ENCODE peak calls at places on chromosome 14, in six cellular contexts. One of them, this sample, is unnamed.
A peak's percentile ranks its signal among the peaks of the same experiment; 100 is the strongest.

GRCh38 chr14:49950275-49951250 is 57.7 kb downstream of the ARF6 start:
- DNase-seq in bronchial epithelial cell: peak; percentile 98
- DNase-seq in choroid plexus epithelial cell: no peak
- DNase-seq in neural progenitor cell: no peak
- DNase-seq in AG04449: no peak
- DNase-seq in NB4: no peak
- DNase-seq in this sample: no peak

GRCh38 chr14:99389171-99389826 is 91.4 kb downstream of the SETD3 start:
- DNase-seq in NB4: peak; percentile 42
- DNase-seq in choroid plexus epithelial cell: peak; percentile 30
- DNase-seq in neural progenitor cell: peak; percentile 80
- DNase-seq in bronchial epithelial cell: peak; percentile 6
- DNase-seq in AG04449: no peak
- DNase-seq in this sample: no peak

GRCh38 chr14:35416108-35416750 is 11.7 kb upstream of the NFKBIA start:
- DNase-seq in choroid plexus epithelial cell: peak; percentile 16
- DNase-seq in NB4: no peak
- DNase-seq in bronchial epithelial cell: no peak
- DNase-seq in AG04449: no peak
- DNase-seq in neural progenitor cell: no peak
- DNase-seq in this sample: no peak

GRCh38 chr14:33188880-33189279 is 250.2 kb downstream of the NPAS3 start:
- DNase-seq in choroid plexus epithelial cell: no peak
- DNase-seq in neural progenitor cell: no peak
- DNase-seq in bronchial epithelial cell: no peak
- DNase-seq in AG04449: no peak
- DNase-seq in NB4: no peak
- DNase-seq in this sample: no peak

GRCh38 chr14:95143813-95144620 is 13.3 kb downstream of the DICER1 start:
- DNase-seq in bronchial epithelial cell: no peak
- DNase-seq in AG04449: no peak
- DNase-seq in NB4: peak; percentile 34
- DNase-seq in choroid plexus epithelial cell: peak; percentile 57
- DNase-seq in neural progenitor cell: no peak
- DNase-seq in this sample: no peak

GRCh38 chr14:105474478-105475268 is at the start of gene CRIP2:
- DNase-seq in neural progenitor cell: peak; percentile 81
- DNase-seq in bronchial epithelial cell: no peak
- DNase-seq in NB4: no peak
- DNase-seq in AG04449: no peak
- DNase-seq in choroid plexus epithelial cell: no peak
- DNase-seq in this sample: no peak

GRCh38 chr14:70130498-70130897 is 58.3 kb downstream of the SLC8A3 start:
- DNase-seq in NB4: no peak
- DNase-seq in bronchial epithelial cell: no peak
- DNase-seq in neural progenitor cell: no peak
- DNase-seq in choroid plexus epithelial cell: no peak
- DNase-seq in AG04449: no peak
- DNase-seq in this sample: no peak

GRCh38 chr14:32509632-32510187 is 180.6 kb downstream of the AKAP6 start:
- DNase-seq in neural progenitor cell: peak; percentile 9
- DNase-seq in choroid plexus epithelial cell: peak; percentile 100
- DNase-seq in NB4: no peak
- DNase-seq in AG04449: peak; percentile 99
- DNase-seq in bronchial epithelial cell: peak; percentile 93
- DNase-seq in this sample: peak; percentile 97

GRCh38 chr14:82075566-82075965 is 541.9 kb upstream of the SEL1L start:
- DNase-seq in bronchial epithelial cell: peak; percentile 13
- DNase-seq in neural progenitor cell: peak; percentile 89
- DNase-seq in choroid plexus epithelial cell: peak; percentile 3
- DNase-seq in NB4: peak; percentile 44
- DNase-seq in AG04449: no peak
- DNase-seq in this sample: no peak

GRCh38 chr14:65813760-65814387 is 401.3 kb downstream of the FUT8 start:
- DNase-seq in neural progenitor cell: peak; percentile 42
- DNase-seq in NB4: no peak
- DNase-seq in bronchial epithelial cell: no peak
- DNase-seq in AG04449: no peak
- DNase-seq in choroid plexus epithelial cell: no peak
- DNase-seq in this sample: no peak

GRCh38 chr14:34199585-34199984 is 248.7 kb upstream of the EGLN3 start:
- DNase-seq in AG04449: peak; percentile 7
- DNase-seq in choroid plexus epithelial cell: peak; percentile 56
- DNase-seq in bronchial epithelial cell: peak; percentile 67
- DNase-seq in neural progenitor cell: no peak
- DNase-seq in NB4: no peak
- DNase-seq in this sample: peak; percentile 79

GRCh38 chr14:59140441-59140840 is 48.0 kb upstream of the DAAM1 start:
- DNase-seq in AG04449: no peak
- DNase-seq in NB4: no peak
- DNase-seq in choroid plexus epithelial cell: no peak
- DNase-seq in neural progenitor cell: no peak
- DNase-seq in bronchial epithelial cell: no peak
- DNase-seq in this sample: no peak

GRCh38 chr14:96676161-96676560 is 121.0 kb upstream of the VRK1 start:
- DNase-seq in bronchial epithelial cell: peak; percentile 50
- DNase-seq in AG04449: no peak
- DNase-seq in choroid plexus epithelial cell: peak; percentile 15
- DNase-seq in neural progenitor cell: no peak
- DNase-seq in NB4: no peak
- DNase-seq in this sample: no peak

DNA sequence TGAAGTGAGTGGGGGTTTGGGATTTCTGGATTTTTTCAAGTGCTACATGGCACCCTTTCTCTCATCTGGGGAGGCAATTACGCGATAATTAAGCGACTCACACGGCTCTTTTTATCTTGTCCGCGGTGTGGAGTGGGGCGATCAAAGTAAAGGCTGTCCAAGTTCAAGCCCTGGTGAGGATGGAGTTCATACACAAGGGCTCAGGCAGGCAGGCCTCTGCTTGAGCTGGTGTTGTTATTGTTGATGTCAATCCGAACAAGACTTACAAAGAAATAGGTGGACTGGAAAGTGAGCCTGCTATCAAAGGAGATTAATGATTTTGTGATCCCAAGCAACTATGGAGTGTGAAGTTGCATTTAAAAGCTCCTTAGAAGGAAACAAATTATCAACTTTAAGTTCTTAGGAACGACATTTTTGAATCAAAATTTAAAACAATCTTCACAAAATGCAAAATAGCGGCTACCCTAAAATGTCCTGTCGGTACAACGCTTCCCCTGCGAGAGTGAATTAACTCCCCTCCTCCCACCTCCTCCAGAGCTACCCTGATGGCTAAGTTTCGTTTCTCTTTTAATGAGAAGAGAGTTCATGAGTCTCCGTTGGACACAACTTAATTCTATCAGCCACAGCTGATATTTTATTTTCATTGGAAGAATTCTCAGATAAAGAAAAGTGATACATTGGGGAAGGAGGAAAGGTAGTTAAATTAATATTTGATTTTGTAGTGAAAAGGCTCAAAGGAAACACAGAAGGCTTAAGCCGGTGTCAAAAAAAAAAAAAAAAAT is 5.9 kb downstream of the FOXA1 start:
- DNase-seq in NB4: no peak
- DNase-seq in neural progenitor cell: peak; percentile 32
- DNase-seq in choroid plexus epithelial cell: no peak
- DNase-seq in AG04449: no peak
- DNase-seq in bronchial epithelial cell: peak; percentile 63
- DNase-seq in this sample: no peak
- H3K4me3 ChIP-seq in NB4: no peak overlapping the region
- H3K4me3 ChIP-seq in neural progenitor cell: no peak overlapping the region
- H3K4me3 ChIP-seq in choroid plexus epithelial cell: no peak overlapping the region
- H3K4me3 ChIP-seq in AG04449: no peak overlapping the region
- H3K4me3 ChIP-seq in bronchial epithelial cell: peak overlapping the region; percentile 49
- H3K4me3 ChIP-seq in this sample: no peak overlapping the region

GRCh38 chr14:89308232-89308959 is 108.6 kb downstream of the FOXN3 start:
- DNase-seq in bronchial epithelial cell: no peak
- DNase-seq in AG04449: no peak
- DNase-seq in neural progenitor cell: no peak
- DNase-seq in choroid plexus epithelial cell: peak; percentile 18
- DNase-seq in NB4: peak; percentile 49
- DNase-seq in this sample: no peak

GRCh38 chr14:89309670-89310177 is 107.3 kb downstream of the FOXN3 start:
- DNase-seq in neural progenitor cell: no peak
- DNase-seq in bronchial epithelial cell: no peak
- DNase-seq in NB4: no peak
- DNase-seq in AG04449: no peak
- DNase-seq in choroid plexus epithelial cell: no peak
- DNase-seq in this sample: no peak

GRCh38 chr14:89310211-89310610 is 106.8 kb downstream of the FOXN3 start:
- DNase-seq in choroid plexus epithelial cell: no peak
- DNase-seq in NB4: no peak
- DNase-seq in AG04449: no peak
- DNase-seq in neural progenitor cell: no peak
- DNase-seq in bronchial epithelial cell: no peak
- DNase-seq in this sample: no peak

GRCh38 chr14:89304972-89305703 is 111.9 kb downstream of the FOXN3 start:
- DNase-seq in neural progenitor cell: peak; percentile 14
- DNase-seq in NB4: peak; percentile 30
- DNase-seq in choroid plexus epithelial cell: peak; percentile 75
- DNase-seq in AG04449: no peak
- DNase-seq in bronchial epithelial cell: peak; percentile 58
- DNase-seq in this sample: no peak

GRCh38 chr14:89307409-89307808 is 109.6 kb downstream of the FOXN3 start:
- DNase-seq in neural progenitor cell: no peak
- DNase-seq in choroid plexus epithelial cell: no peak
- DNase-seq in NB4: no peak
- DNase-seq in bronchial epithelial cell: no peak
- DNase-seq in AG04449: no peak
- DNase-seq in this sample: no peak
- H3K4me3 ChIP-seq in neural progenitor cell: no peak overlapping the region
- H3K4me3 ChIP-seq in choroid plexus epithelial cell: no peak overlapping the region
- H3K4me3 ChIP-seq in NB4: no peak overlapping the region
- H3K4me3 ChIP-seq in bronchial epithelial cell: no peak overlapping the region
- H3K4me3 ChIP-seq in AG04449: no peak overlapping the region
- H3K4me3 ChIP-seq in this sample: no peak overlapping the region

GRCh38 chr14:55104051-55104954 is 24.7 kb upstream of the LGALS3 start:
- DNase-seq in NB4: peak; percentile 78
- DNase-seq in choroid plexus epithelial cell: no peak
- DNase-seq in bronchial epithelial cell: no peak
- DNase-seq in neural progenitor cell: no peak
- DNase-seq in AG04449: no peak
- DNase-seq in this sample: no peak

GRCh38 chr14:55101698-55102097 is 27.4 kb upstream of the LGALS3 start:
- DNase-seq in choroid plexus epithelial cell: no peak
- DNase-seq in NB4: no peak
- DNase-seq in AG04449: no peak
- DNase-seq in bronchial epithelial cell: no peak
- DNase-seq in neural progenitor cell: no peak
- DNase-seq in this sample: no peak

GRCh38 chr14:55099741-55100140 is 29.3 kb upstream of the LGALS3 start:
- DNase-seq in choroid plexus epithelial cell: peak; percentile 59
- DNase-seq in bronchial epithelial cell: peak; percentile 53
- DNase-seq in NB4: no peak
- DNase-seq in AG04449: no peak
- DNase-seq in neural progenitor cell: no peak
- DNase-seq in this sample: no peak

GRCh38 chr14:55103005-55103640 is 25.9 kb upstream of the LGALS3 start:
- DNase-seq in choroid plexus epithelial cell: peak; percentile 98
- DNase-seq in AG04449: peak; percentile 76
- DNase-seq in bronchial epithelial cell: peak; percentile 99
- DNase-seq in neural progenitor cell: peak; percentile 62
- DNase-seq in NB4: peak; percentile 86
- DNase-seq in this sample: peak; percentile 86

GRCh38 chr14:55102141-55102547 is 26.9 kb upstream of the LGALS3 start:
- DNase-seq in neural progenitor cell: peak; percentile 79
- DNase-seq in bronchial epithelial cell: peak; percentile 92
- DNase-seq in choroid plexus epithelial cell: peak; percentile 99
- DNase-seq in AG04449: peak; percentile 98
- DNase-seq in NB4: peak; percentile 94
- DNase-seq in this sample: peak; percentile 100
- H3K4me3 ChIP-seq in neural progenitor cell: no peak overlapping the region
- H3K4me3 ChIP-seq in bronchial epithelial cell: no peak overlapping the region
- H3K4me3 ChIP-seq in choroid plexus epithelial cell: no peak overlapping the region
- H3K4me3 ChIP-seq in AG04449: no peak overlapping the region
- H3K4me3 ChIP-seq in NB4: no peak overlapping the region
- H3K4me3 ChIP-seq in this sample: no peak overlapping the region

DNA sequence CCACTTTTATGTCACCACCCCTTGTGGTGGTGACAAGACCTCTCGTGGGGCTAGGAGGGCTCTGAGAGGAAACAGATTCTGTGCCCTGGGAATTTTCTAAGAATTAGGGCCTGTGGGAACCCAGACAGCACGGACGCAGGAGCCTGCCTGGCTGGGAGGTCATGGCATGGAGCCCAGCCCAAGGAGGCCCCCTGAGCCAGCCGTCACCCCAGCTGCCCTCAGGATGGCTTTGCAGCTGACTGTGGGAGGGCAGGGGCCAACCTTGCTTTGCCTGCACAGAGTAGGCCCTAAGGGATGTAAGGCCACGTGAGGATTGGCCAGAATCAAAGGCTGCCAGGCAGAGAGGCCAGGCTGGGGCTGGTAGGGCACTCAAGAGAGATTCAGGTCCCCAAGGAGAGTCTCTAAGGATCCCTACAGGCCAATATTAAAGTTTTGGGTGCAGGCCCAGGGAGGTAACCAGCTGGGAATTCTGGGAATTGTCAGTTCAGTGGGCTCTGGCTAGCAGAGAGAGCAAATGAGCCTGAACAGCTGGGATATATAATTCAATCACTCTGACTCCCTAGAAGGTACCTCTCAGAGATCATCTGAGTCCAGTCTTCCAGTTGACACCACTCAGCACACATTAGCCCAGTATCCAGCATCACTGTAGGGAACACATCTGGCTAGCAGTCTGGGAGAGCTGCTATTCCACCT is 6.4 kb downstream of the LTBP2 start:
- DNase-seq in NB4: no peak
- DNase-seq in choroid plexus epithelial cell: no peak
- DNase-seq in bronchial epithelial cell: no peak
- DNase-seq in AG04449: no peak
- DNase-seq in neural progenitor cell: no peak
- DNase-seq in this sample: no peak
- H3K4me3 ChIP-seq in NB4: no peak overlapping the region
- H3K4me3 ChIP-seq in choroid plexus epithelial cell: no peak overlapping the region
- H3K4me3 ChIP-seq in bronchial epithelial cell: no peak overlapping the region
- H3K4me3 ChIP-seq in AG04449: no peak overlapping the region
- H3K4me3 ChIP-seq in neural progenitor cell: no peak overlapping the region
- H3K4me3 ChIP-seq in this sample: no peak overlapping the region

GRCh38 chr14:20604291-20604690 is 13.1 kb upstream of the RNASE12 start:
- DNase-seq in choroid plexus epithelial cell: no peak
- DNase-seq in bronchial epithelial cell: no peak
- DNase-seq in NB4: peak; percentile 67
- DNase-seq in neural progenitor cell: no peak
- DNase-seq in AG04449: no peak
- DNase-seq in this sample: no peak
- H3K4me3 ChIP-seq in choroid plexus epithelial cell: no peak overlapping the region
- H3K4me3 ChIP-seq in bronchial epithelial cell: no peak overlapping the region
- H3K4me3 ChIP-seq in NB4: no peak overlapping the region
- H3K4me3 ChIP-seq in neural progenitor cell: no peak overlapping the region
- H3K4me3 ChIP-seq in AG04449: no peak overlapping the region
- H3K4me3 ChIP-seq in this sample: no peak overlapping the region

This sample was measured in AG09309.